ENCODE peak calls at places on chromosomes 2 and 18, in nine cellular contexts. H is substantia nigra; W is heart right ventricle; R is Peyer's patch; J is psoas muscle; O is cardiac fibroblast; U is activated T-cell treated with anti-CD3 and anti-CD28 coated beads, Interleukin-2, amount 50 U/mL, for 72 hours; M is fibroblast of the aortic adventitia; S is NCI-H1105 treated with DMSO at 0.1 percent for 48 hours. G is an unnamed sample.

GRCh38 chr2:178796079-178796677 is 11.0 kb downstream of the TTN start:
- DNase-seq in H (no peak), W (no peak), R (no peak), J (no peak), O (peak; percentile 80), U (no peak), M (peak; percentile 87), S (peak; percentile 39), G (peak; percentile 55)

GRCh38 chr2:12715878-12716249 is 872 bp upstream of the TRIB2 start:
- DNase-seq in H (peak; percentile 72), W (peak; percentile 81), R (peak; percentile 63), J (peak; percentile 66), O (peak; percentile 89), U (peak; percentile 81), M (peak; percentile 74), S (peak; percentile 70), G (peak; percentile 83)

GRCh38 chr18:31741096-31741735 is 19.5 kb downstream of the SLC25A52 start:
- DNase-seq in H (no peak), W (no peak), R (no peak), J (no peak), O (peak; percentile 54), U (peak; percentile 49), M (peak; percentile 61), S (peak; percentile 10), G (peak; percentile 51)

GRCh38 chr18:26071020-26071419 is 19.4 kb downstream of the SS18 start:
- DNase-seq in H (no peak), W (no peak), R (no peak), J (no peak), O (no peak), U (no peak), M (no peak), S (no peak), G (no peak)

GRCh38 chr18:4017479-4017878 is 437.6 kb downstream of the DLGAP1 start:
- DNase-seq in H (no peak), W (no peak), R (no peak), J (no peak), O (peak; percentile 5), U (no peak), M (no peak), S (no peak), G (peak; percentile 34)

GRCh38 chr2:104745856-104746255 is 108.1 kb upstream of the POU3F3 start:
- DNase-seq in H (no peak), W (no peak), R (no peak), J (no peak), O (no peak), U (no peak), M (no peak), S (no peak), G (no peak)

GRCh38 chr2:112577756-112578155 is 6.7 kb upstream of the CHCHD5 start:
- DNase-seq in H (no peak), W (no peak), R (no peak), J (no peak), O (peak; percentile 30), U (no peak), M (peak; percentile 50), S (no peak), G (no peak)

GRCh38 chr2:102703748-102704147 is 58.1 kb upstream of the TMEM182 start:
- DNase-seq in H (no peak), W (no peak), R (no peak), J (no peak), O (peak; percentile 49), U (no peak), M (peak; percentile 30), S (peak; percentile 24), G (peak; percentile 10)

GRCh38 chr2:144546933-144547332 is 27.0 kb upstream of the ZEB2 start:
- DNase-seq in H (no peak), W (no peak), R (no peak), J (no peak), O (no peak), U (no peak), M (no peak), S (no peak), G (no peak)

GRCh38 chr2:10124538-10125045 is 2.1 kb downstream of the RRM2 start:
- DNase-seq in H (no peak), W (no peak), R (no peak), J (no peak), O (peak; percentile 89), U (peak; percentile 54), M (peak; percentile 84), S (peak; percentile 59), G (peak; percentile 74)

GRCh38 chr2:177165731-177166711 is 46.6 kb upstream of the HNRNPA3 start:
- DNase-seq in H (peak; percentile 16), W (no peak), R (no peak), J (no peak), O (peak; percentile 32), U (no peak), M (peak; percentile 88), S (no peak), G (peak; percentile 82)

GRCh38 chr2:55460562-55460961 is 40.9 kb upstream of the CCDC88A start:
- DNase-seq in H (no peak), W (no peak), R (no peak), J (no peak), O (peak; percentile 47), U (no peak), M (peak; percentile 40), S (no peak), G (peak; percentile 72)

GRCh38 chr2:182047544-182047943 is 61.9 kb downstream of the PPP1R1C start:
- DNase-seq in H (no peak), W (no peak), R (no peak), J (no peak), O (no peak), U (no peak), M (peak; percentile 56), S (peak; percentile 73), G (no peak)

GRCh38 chr18:2970344-2970743 is 42.6 kb downstream of the LPIN2 start:
- DNase-seq in H (no peak), W (no peak), R (no peak), J (no peak), O (no peak), U (no peak), M (no peak), S (no peak), G (no peak)

GRCh38 chr2:60925994-60926750 is 44.8 kb downstream of the REL start:
- DNase-seq in H (no peak), W (no peak), R (no peak), J (no peak), O (no peak), U (no peak), M (no peak), S (peak; percentile 59), G (no peak)

GRCh38 chr18:63963610-63964256 is 6.1 kb upstream of the SERPINB8 start:
- DNase-seq in H (no peak), W (no peak), R (peak; percentile 61), J (peak; percentile 18), O (peak; percentile 79), U (peak; percentile 37), M (peak; percentile 81), S (peak; percentile 54), G (peak; percentile 71)

GRCh38 chr2:23668756-23669304 is 258.1 kb downstream of the ATAD2B start:
- DNase-seq in H (no peak), W (no peak), R (no peak), J (no peak), O (no peak), U (no peak), M (no peak), S (no peak), G (no peak)

GRCh38 chr2:59961733-59962132 is 591.7 kb downstream of the BCL11A start:
- DNase-seq in H (no peak), W (no peak), R (no peak), J (no peak), O (no peak), U (no peak), M (no peak), S (no peak), G (no peak)

GRCh38 chr2:174682578-174683391 is 81.5 kb downstream of the CHRNA1 start:
- DNase-seq in H (peak; percentile 70), W (peak; percentile 81), R (peak; percentile 71), J (peak; percentile 75), O (peak; percentile 67), U (peak; percentile 70), M (peak; percentile 59), S (no peak), G (peak; percentile 18)

GRCh38 chr2:108409768-108410167 is 32.0 kb downstream of the SULT1C4 start:
- DNase-seq in H (no peak), W (no peak), R (no peak), J (no peak), O (peak; percentile 40), U (no peak), M (no peak), S (no peak), G (no peak)

GRCh38 chr2:71070294-71071025 is 2.0 kb downstream of the NAGK start:
- DNase-seq in H (no peak), W (no peak), R (no peak), J (no peak), O (peak; percentile 50), U (no peak), M (peak; percentile 56), S (no peak), G (no peak)